ENCODE peak calls at places on chromosome 9, in seven cellular contexts. J, S, T, U, E, Y and H are unnamed samples.
A peak's percentile ranks its signal among the peaks of the same experiment; 100 is the strongest.

GRCh38 chr9:75830303-75830702 is 60.2 kb upstream of the PCSK5 start:
- DNase-seq in J (no peak), S (no peak), T (no peak), U (no peak), E (no peak), Y (no peak), H (no peak)

GRCh38 chr9:114972510-114972909 is 42.1 kb upstream of the TNFSF8 start:
- DNase-seq in J (no peak), S (no peak), T (no peak), U (no peak), E (no peak), Y (no peak), H (no peak)

GRCh38 chr9:124818431-124819281 is 34.6 kb upstream of the WDR38 start:
- DNase-seq in J (no peak), S (no peak), T (peak; percentile 67), U (no peak), E (no peak), Y (no peak), H (no peak)

GRCh38 chr9:98596486-98596885 is 112.2 kb downstream of the GABBR2 start:
- DNase-seq in J (no peak), S (no peak), T (no peak), U (no peak), E (no peak), Y (no peak), H (no peak)

GRCh38 chr9:115022760-115023434 is 92.5 kb upstream of the TNFSF8 start:
- DNase-seq in J (no peak), S (no peak), T (no peak), U (no peak), E (no peak), Y (no peak), H (no peak)

GRCh38 chr9:133280387-133280786 is 5.4 kb upstream of the ABO start:
- DNase-seq in J (no peak), S (no peak), T (no peak), U (no peak), E (no peak), Y (no peak), H (no peak)

GRCh38 chr9:89023788-89024187 is 32.5 kb downstream of the S1PR3 start:
- DNase-seq in J (no peak), S (no peak), T (no peak), U (no peak), E (no peak), Y (no peak), H (no peak)

GRCh38 chr9:68941780-68942459 is 72.0 kb downstream of the PRKACG start:
- DNase-seq in J (no peak), S (no peak), T (no peak), U (no peak), E (no peak), Y (no peak), H (no peak)

GRCh38 chr9:86837345-86837744 is 110.0 kb downstream of the GAS1 start:
- DNase-seq in J (no peak), S (no peak), T (no peak), U (no peak), E (no peak), Y (no peak), H (no peak)

GRCh38 chr9:81431662-81432061 is 257.7 kb downstream of the TLE1 start:
- DNase-seq in J (no peak), S (no peak), T (no peak), U (no peak), E (no peak), Y (no peak), H (no peak)

GRCh38 chr9:123894822-123895221 is 35.1 kb downstream of the DENND1A start:
- DNase-seq in J (no peak), S (no peak), T (no peak), U (peak; percentile 44), E (no peak), Y (no peak), H (no peak)

GRCh38 chr9:91395553-91396470 is 27.8 kb downstream of the NFIL3 start:
- DNase-seq in J (no peak), S (no peak), T (no peak), U (no peak), E (no peak), Y (no peak), H (peak; percentile 64)

GRCh38 chr9:21710792-21711191 is 91.6 kb upstream of the MTAP start:
- DNase-seq in J (no peak), S (no peak), T (no peak), U (no peak), E (no peak), Y (no peak), H (no peak)

GRCh38 chr9:128475867-128476266 is 20.1 kb downstream of the ODF2 start:
- DNase-seq in J (no peak), S (no peak), T (no peak), U (no peak), E (no peak), Y (no peak), H (no peak)

GRCh38 chr9:98317134-98317857 is 61.8 kb upstream of the TBC1D2 start:
- DNase-seq in J (no peak), S (no peak), T (no peak), U (no peak), E (no peak), Y (no peak), H (no peak)

GRCh38 chr9:130662927-130663257 is 1.5 kb upstream of the PRDM12 start:
- DNase-seq in J (no peak), S (no peak), T (no peak), U (peak; percentile 42), E (no peak), Y (no peak), H (no peak)

GRCh38 chr9:130663258-130664171 is 879 bp upstream of the PRDM12 start:
- DNase-seq in J (no peak), S (no peak), T (no peak), U (peak; percentile 65), E (no peak), Y (no peak), H (no peak)

GRCh38 chr9:130661461-130662098 is 2.8 kb upstream of the PRDM12 start:
- DNase-seq in J (no peak), S (no peak), T (no peak), U (peak; percentile 58), E (no peak), Y (no peak), H (no peak)

GRCh38 chr9:130660683-130661460 is 3.5 kb upstream of the PRDM12 start:
- DNase-seq in J (no peak), S (no peak), T (no peak), U (peak; percentile 82), E (no peak), Y (no peak), H (no peak)

DNA sequence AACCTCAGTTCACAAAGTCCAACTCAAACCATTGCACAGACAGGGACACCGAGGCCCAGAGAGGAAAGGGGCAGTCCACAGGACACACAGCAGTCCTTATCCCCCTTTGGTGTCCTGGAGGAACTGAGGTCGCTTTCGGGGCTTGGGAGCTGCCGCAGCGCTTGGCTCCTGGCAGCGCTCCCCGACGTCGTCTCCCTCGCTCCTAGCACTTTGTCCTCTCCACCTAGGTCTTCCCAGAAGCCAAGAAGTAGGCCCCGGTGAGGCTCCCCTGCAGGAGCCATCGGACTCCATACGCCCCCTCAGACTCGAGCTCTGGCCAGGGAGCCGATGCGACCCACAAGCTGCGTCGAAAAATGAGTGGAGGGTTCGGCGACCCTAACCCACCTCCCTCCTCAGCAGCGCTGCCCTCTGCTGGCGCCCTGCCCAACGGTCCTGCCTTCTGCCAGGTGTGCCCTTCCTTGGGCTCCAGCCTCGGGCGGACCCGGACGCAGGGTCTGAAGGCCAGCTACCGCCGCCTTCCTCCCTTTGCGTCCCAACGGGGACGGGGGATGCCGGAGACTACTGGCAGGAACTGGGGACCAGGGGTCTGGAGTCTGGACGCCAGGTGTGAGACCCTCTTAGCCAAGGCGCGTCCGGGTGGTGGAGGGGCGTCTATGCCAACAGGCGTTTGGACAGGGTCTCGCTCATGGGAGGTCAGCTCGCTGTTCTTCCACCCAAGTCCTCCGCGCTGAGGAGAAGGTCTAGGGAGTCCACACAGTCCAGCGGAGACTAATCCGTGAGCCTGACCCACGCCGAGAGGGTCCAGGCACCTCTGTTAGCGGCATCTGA is 2.1 kb upstream of the PRDM12 start:
- DNase-seq in J (no peak), S (no peak), T (no peak), U (peak; percentile 65), E (no peak), Y (no peak), H (no peak)
- TF ChIP-seq CTCF in J (no peak), S (no peak), T (no peak), U (peak; percentile 51), E (no peak), Y (no peak), H (no peak)

GRCh38 chr9:13570521-13570974 is 291.1 kb upstream of the MPDZ start:
- DNase-seq in J (peak; percentile 9), S (no peak), T (no peak), U (no peak), E (no peak), Y (no peak), H (no peak)

GRCh38 chr9:13568446-13568845 is 289.0 kb upstream of the MPDZ start:
- DNase-seq in J (peak; percentile 27), S (no peak), T (no peak), U (no peak), E (no peak), Y (no peak), H (no peak)

GRCh38 chr9:13569706-13570423 is 290.4 kb upstream of the MPDZ start:
- DNase-seq in J (no peak), S (no peak), T (no peak), U (no peak), E (no peak), Y (no peak), H (no peak)

GRCh38 chr9:13567833-13568232 is 288.3 kb upstream of the MPDZ start:
- DNase-seq in J (no peak), S (no peak), T (no peak), U (no peak), E (no peak), Y (no peak), H (no peak)

DNA sequence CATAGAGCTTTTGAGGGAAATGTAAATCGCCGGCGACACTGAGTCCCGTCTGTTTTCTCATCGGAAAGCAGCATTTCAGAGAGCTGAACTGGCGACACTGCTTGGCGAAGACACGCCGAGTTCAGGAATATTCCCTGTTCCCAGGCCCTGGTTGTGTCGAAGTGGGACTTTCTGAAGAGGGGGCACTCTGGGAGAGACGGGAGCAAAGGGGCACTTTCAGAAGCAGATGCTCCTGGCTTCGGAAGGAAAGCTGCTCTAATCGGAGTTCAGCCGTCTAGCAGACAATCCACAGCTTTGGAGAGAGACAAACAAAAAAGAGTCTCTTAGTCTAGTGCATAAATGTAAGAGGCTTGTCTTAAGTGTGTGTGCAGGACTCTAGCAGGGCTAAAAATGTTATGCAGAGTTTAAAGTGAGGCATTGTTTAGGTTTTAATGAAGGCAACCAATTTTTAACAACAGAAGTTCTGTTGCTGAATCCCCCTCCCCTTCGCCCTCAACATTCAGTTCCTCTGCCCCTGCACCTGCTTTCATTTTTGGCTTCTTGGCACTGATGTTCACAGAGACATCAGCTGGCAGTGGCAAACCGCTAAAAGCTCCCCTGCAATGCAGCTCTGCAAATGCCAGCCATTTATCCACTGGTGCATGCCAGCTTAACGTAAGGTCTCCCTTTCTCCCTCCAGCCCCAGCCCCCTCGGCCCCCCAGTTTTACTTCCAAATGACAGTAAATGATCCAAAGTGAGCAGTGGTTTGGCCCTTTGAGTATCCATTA is 289.5 kb upstream of the MPDZ start:
- DNase-seq in J (peak; percentile 13), S (no peak), T (no peak), U (peak; percentile 31), E (no peak), Y (peak; percentile 17), H (no peak)
- H3K4me3 ChIP-seq in J (peak overlapping the region; percentile 32), S (no peak overlapping the region), T (no peak overlapping the region), U (peak overlapping the region; percentile 38), E (peak overlapping the region; percentile 5), Y (peak overlapping the region; percentile 53), H (no peak overlapping the region)

GRCh38 chr9:13446935-13447334 is 167.4 kb upstream of the MPDZ start:
- DNase-seq in J (no peak), S (no peak), T (no peak), U (no peak), E (no peak), Y (no peak), H (no peak)
- TF ChIP-seq CTCF in J (peak; percentile 14), S (peak; percentile 9), T (peak; percentile 29), U (no peak), E (no peak), Y (peak; percentile 42), H (no peak)

GRCh38 chr9:135463140-135463539 is 16.4 kb upstream of the PPP1R26 start:
- DNase-seq in J (no peak), S (no peak), T (peak; percentile 27), U (no peak), E (no peak), Y (no peak), H (no peak)
- H3K4me3 ChIP-seq in J (no peak overlapping the region), S (no peak overlapping the region), T (no peak overlapping the region), U (no peak overlapping the region), E (no peak overlapping the region), Y (no peak overlapping the region), H (no peak overlapping the region)